ENCODE peak calls at places on chromosomes 16 and 17, in seven cellular contexts. One of them, this sample, is unnamed.

GRCh38 chr16:89050868-89051311 is 42.8 kb upstream of the ACSF3 start:
- DNase-seq in body of pancreas: no peak
- DNase-seq in heart right ventricle: peak
- DNase-seq in psoas muscle: no peak
- DNase-seq in HCT116: no peak
- DNase-seq in lung: no peak
- DNase-seq in left ventricle myocardium inferior: no peak
- DNase-seq in this sample: no peak

GRCh38 chr17:39927928-39928867 is 666 bp downstream of the LRRC3C start:
- DNase-seq in body of pancreas: peak
- DNase-seq in heart right ventricle: peak
- DNase-seq in psoas muscle: peak
- DNase-seq in HCT116: no peak
- DNase-seq in lung: peak
- DNase-seq in left ventricle myocardium inferior: peak
- DNase-seq in this sample: no peak

GRCh38 chr17:7713782-7714181 is 3.8 kb upstream of the DNAH2 start:
- DNase-seq in body of pancreas: no peak
- DNase-seq in heart right ventricle: no peak
- DNase-seq in psoas muscle: no peak
- DNase-seq in HCT116: no peak
- DNase-seq in lung: no peak
- DNase-seq in left ventricle myocardium inferior: no peak
- DNase-seq in this sample: no peak

GRCh38 chr16:25124503-25124902 is 13.0 kb downstream of the LCMT1 start:
- DNase-seq in body of pancreas: no peak
- DNase-seq in heart right ventricle: no peak
- DNase-seq in psoas muscle: no peak
- DNase-seq in HCT116: no peak
- DNase-seq in lung: no peak
- DNase-seq in left ventricle myocardium inferior: no peak
- DNase-seq in this sample: no peak

GRCh38 chr16:1430759-1431496 is at the start of gene PERCC1:
- DNase-seq in body of pancreas: no peak
- DNase-seq in heart right ventricle: no peak
- DNase-seq in psoas muscle: no peak
- DNase-seq in HCT116: no peak
- DNase-seq in lung: no peak
- DNase-seq in left ventricle myocardium inferior: no peak
- DNase-seq in this sample: no peak

GRCh38 chr16:88905563-88905962 is 39.1 kb upstream of the PABPN1L start:
- DNase-seq in body of pancreas: no peak
- DNase-seq in heart right ventricle: no peak
- DNase-seq in psoas muscle: no peak
- DNase-seq in HCT116: no peak
- DNase-seq in lung: no peak
- DNase-seq in left ventricle myocardium inferior: no peak
- DNase-seq in this sample: peak

GRCh38 chr17:52762794-52763167 is 604.3 kb upstream of the CA10 start:
- DNase-seq in body of pancreas: no peak
- DNase-seq in heart right ventricle: no peak
- DNase-seq in psoas muscle: no peak
- DNase-seq in HCT116: no peak
- DNase-seq in lung: no peak
- DNase-seq in left ventricle myocardium inferior: no peak
- DNase-seq in this sample: no peak

GRCh38 chr17:1905190-1905919 is 75.5 kb downstream of the RPA1 start:
- DNase-seq in body of pancreas: no peak
- DNase-seq in heart right ventricle: no peak
- DNase-seq in psoas muscle: no peak
- DNase-seq in HCT116: no peak
- DNase-seq in lung: no peak
- DNase-seq in left ventricle myocardium inferior: no peak
- DNase-seq in this sample: no peak

GRCh38 chr16:84386044-84386443 is 17.7 kb downstream of the ATP2C2 start:
- DNase-seq in body of pancreas: no peak
- DNase-seq in heart right ventricle: no peak
- DNase-seq in psoas muscle: no peak
- DNase-seq in HCT116: no peak
- DNase-seq in lung: no peak
- DNase-seq in left ventricle myocardium inferior: no peak
- DNase-seq in this sample: no peak

GRCh38 chr17:49755681-49756283 is 8.1 kb downstream of the FAM117A start:
- DNase-seq in body of pancreas: no peak
- DNase-seq in heart right ventricle: no peak
- DNase-seq in psoas muscle: no peak
- DNase-seq in HCT116: no peak
- DNase-seq in lung: no peak
- DNase-seq in left ventricle myocardium inferior: no peak
- DNase-seq in this sample: no peak

GRCh38 chr17:74445156-74445555 is 13.3 kb downstream of the GPRC5C start:
- DNase-seq in body of pancreas: no peak
- DNase-seq in heart right ventricle: no peak
- DNase-seq in psoas muscle: no peak
- DNase-seq in HCT116: no peak
- DNase-seq in lung: no peak
- DNase-seq in left ventricle myocardium inferior: no peak
- DNase-seq in this sample: no peak

GRCh38 chr16:49528564-49529150 is 155.1 kb downstream of the C16orf78 start:
- DNase-seq in body of pancreas: no peak
- DNase-seq in heart right ventricle: no peak
- DNase-seq in psoas muscle: no peak
- DNase-seq in HCT116: no peak
- DNase-seq in lung: no peak
- DNase-seq in left ventricle myocardium inferior: no peak
- DNase-seq in this sample: no peak

GRCh38 chr16:50756466-50756865 is 14.6 kb downstream of the CYLD start:
- DNase-seq in body of pancreas: no peak
- DNase-seq in heart right ventricle: no peak
- DNase-seq in psoas muscle: no peak
- DNase-seq in HCT116: no peak
- DNase-seq in lung: no peak
- DNase-seq in left ventricle myocardium inferior: no peak
- DNase-seq in this sample: no peak

GRCh38 chr17:78315355-78316114 is 44.3 kb downstream of the SOCS3 start:
- DNase-seq in body of pancreas: peak
- DNase-seq in heart right ventricle: peak
- DNase-seq in psoas muscle: peak
- DNase-seq in HCT116: peak
- DNase-seq in lung: peak
- DNase-seq in left ventricle myocardium inferior: peak
- DNase-seq in this sample: peak

GRCh38 chr17:75390982-75391381 is 14.5 kb downstream of the GRB2 start:
- DNase-seq in body of pancreas: no peak
- DNase-seq in heart right ventricle: no peak
- DNase-seq in psoas muscle: no peak
- DNase-seq in HCT116: no peak
- DNase-seq in lung: no peak
- DNase-seq in left ventricle myocardium inferior: no peak
- DNase-seq in this sample: no peak

GRCh38 chr17:66276328-66276937 is 26.0 kb upstream of the PRKCA start:
- DNase-seq in body of pancreas: no peak
- DNase-seq in heart right ventricle: no peak
- DNase-seq in psoas muscle: no peak
- DNase-seq in HCT116: no peak
- DNase-seq in lung: no peak
- DNase-seq in left ventricle myocardium inferior: no peak
- DNase-seq in this sample: no peak

GRCh38 chr16:50260206-50261159 is 5.9 kb upstream of the ADCY7 start:
- DNase-seq in body of pancreas: no peak
- DNase-seq in heart right ventricle: no peak
- DNase-seq in psoas muscle: no peak
- DNase-seq in HCT116: no peak
- DNase-seq in lung: no peak
- DNase-seq in left ventricle myocardium inferior: no peak
- DNase-seq in this sample: no peak

GRCh38 chr16:85238233-85238647 is 126.0 kb upstream of the CIBAR2 start:
- DNase-seq in body of pancreas: no peak
- DNase-seq in heart right ventricle: peak
- DNase-seq in psoas muscle: peak
- DNase-seq in HCT116: no peak
- DNase-seq in lung: peak
- DNase-seq in left ventricle myocardium inferior: peak
- DNase-seq in this sample: no peak

GRCh38 chr16:80910434-80910833 is 96.3 kb downstream of the CMC2 start:
- DNase-seq in body of pancreas: no peak
- DNase-seq in heart right ventricle: no peak
- DNase-seq in psoas muscle: no peak
- DNase-seq in HCT116: no peak
- DNase-seq in lung: no peak
- DNase-seq in left ventricle myocardium inferior: no peak
- DNase-seq in this sample: no peak

GRCh38 chr17:45227101-45227591 is 5.5 kb downstream of the FMNL1 start:
- DNase-seq in body of pancreas: no peak
- DNase-seq in heart right ventricle: no peak
- DNase-seq in psoas muscle: no peak
- DNase-seq in HCT116: no peak
- DNase-seq in lung: no peak
- DNase-seq in left ventricle myocardium inferior: no peak
- DNase-seq in this sample: no peak
- H3K27ac ChIP-seq in body of pancreas: peak
- H3K27ac ChIP-seq in heart right ventricle: peak
- H3K27ac ChIP-seq in psoas muscle: peak
- H3K27ac ChIP-seq in HCT116: no peak
- H3K27ac ChIP-seq in lung: peak
- H3K27ac ChIP-seq in left ventricle myocardium inferior: peak
- H3K27ac ChIP-seq in this sample: peak

DNA sequence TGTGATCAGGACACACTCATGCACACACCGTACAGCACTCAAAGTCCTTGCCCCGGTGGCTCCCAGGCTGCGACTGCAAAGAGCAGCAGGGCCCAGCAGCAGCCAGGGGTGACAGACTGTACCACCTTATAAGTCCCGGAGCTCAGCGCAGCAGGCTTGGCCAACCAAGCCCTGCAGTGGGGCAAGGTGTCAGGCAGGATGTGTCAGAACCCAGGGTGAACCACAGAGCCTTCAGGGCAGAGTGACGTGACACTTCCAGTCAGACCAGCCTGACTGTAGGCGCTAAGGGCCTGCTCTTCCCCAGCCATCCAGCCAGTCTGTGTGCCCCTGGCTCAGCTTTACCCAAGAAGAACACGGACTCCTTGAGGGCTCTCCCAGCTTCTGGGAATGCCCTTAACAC is 204.1 kb downstream of the COPRS start:
- DNase-seq in body of pancreas: no peak
- DNase-seq in heart right ventricle: peak
- DNase-seq in psoas muscle: no peak
- DNase-seq in HCT116: no peak
- DNase-seq in lung: no peak
- DNase-seq in left ventricle myocardium inferior: no peak
- DNase-seq in this sample: peak
- H3K27ac ChIP-seq in body of pancreas: no peak
- H3K27ac ChIP-seq in heart right ventricle: no peak
- H3K27ac ChIP-seq in psoas muscle: no peak
- H3K27ac ChIP-seq in HCT116: no peak
- H3K27ac ChIP-seq in lung: no peak
- H3K27ac ChIP-seq in left ventricle myocardium inferior: no peak
- H3K27ac ChIP-seq in this sample: no peak

DNA sequence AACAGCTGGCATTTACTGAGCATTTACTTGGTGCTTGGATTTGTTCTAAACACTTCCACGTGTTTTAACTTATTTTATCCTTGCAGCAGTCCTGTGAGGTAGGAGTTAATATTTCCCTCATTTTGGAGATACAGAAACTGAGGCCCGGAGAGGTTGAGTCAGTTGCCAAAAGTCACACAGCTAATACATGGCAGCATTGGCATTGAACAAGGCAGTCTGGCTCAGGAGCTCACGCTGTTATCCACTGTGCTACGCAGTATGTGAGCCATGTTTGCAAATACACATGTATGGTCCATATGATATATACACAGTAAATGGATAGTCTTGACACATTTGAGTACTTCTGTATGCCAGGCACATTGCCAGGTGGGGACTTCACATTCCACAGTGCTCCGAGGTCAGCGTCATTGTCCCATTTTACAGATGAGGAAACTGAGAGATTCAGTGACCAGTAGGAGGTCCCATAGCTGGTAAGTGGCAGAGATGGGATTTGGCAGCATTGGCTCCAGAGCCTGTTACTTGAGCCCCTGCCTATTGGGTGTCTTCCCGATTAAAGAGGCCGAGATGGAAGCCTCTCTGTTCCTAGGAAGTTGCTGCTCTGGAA is 110.7 kb downstream of the ABCC6 start:
- DNase-seq in body of pancreas: no peak
- DNase-seq in heart right ventricle: no peak
- DNase-seq in psoas muscle: no peak
- DNase-seq in HCT116: no peak
- DNase-seq in lung: no peak
- DNase-seq in left ventricle myocardium inferior: no peak
- DNase-seq in this sample: no peak
- H3K27ac ChIP-seq in body of pancreas: no peak
- H3K27ac ChIP-seq in heart right ventricle: no peak
- H3K27ac ChIP-seq in psoas muscle: no peak
- H3K27ac ChIP-seq in HCT116: no peak
- H3K27ac ChIP-seq in lung: no peak
- H3K27ac ChIP-seq in left ventricle myocardium inferior: no peak
- H3K27ac ChIP-seq in this sample: no peak

GRCh38 chr16:61246592-61246991 is 789.6 kb downstream of the CDH8 start:
- DNase-seq in body of pancreas: no peak
- DNase-seq in heart right ventricle: no peak
- DNase-seq in psoas muscle: no peak
- DNase-seq in HCT116: no peak
- DNase-seq in lung: no peak
- DNase-seq in left ventricle myocardium inferior: no peak
- DNase-seq in this sample: no peak

GRCh38 chr16:61243954-61244353 is 792.3 kb downstream of the CDH8 start:
- DNase-seq in body of pancreas: no peak
- DNase-seq in heart right ventricle: no peak
- DNase-seq in psoas muscle: no peak
- DNase-seq in HCT116: no peak
- DNase-seq in lung: no peak
- DNase-seq in left ventricle myocardium inferior: no peak
- DNase-seq in this sample: no peak
- H3K27ac ChIP-seq in body of pancreas: no peak
- H3K27ac ChIP-seq in heart right ventricle: no peak
- H3K27ac ChIP-seq in psoas muscle: no peak
- H3K27ac ChIP-seq in HCT116: no peak
- H3K27ac ChIP-seq in lung: no peak
- H3K27ac ChIP-seq in left ventricle myocardium inferior: no peak
- H3K27ac ChIP-seq in this sample: no peak

This sample was measured in RWPE1.